ENCODE peak calls at places on chromosomes 2 and 18, in eight cellular contexts. K, D, B, I, M, H, C and W are unnamed samples.

GRCh38 chr2:188976545-188977268 is 2.5 kb downstream of the COL3A1 start:
- DNase-seq in K (peak; percentile 63), D (no peak), B (no peak), I (no peak), M (no peak), H (no peak), C (no peak), W (no peak)

GRCh38 chr2:232441147-232441651 is 14.8 kb upstream of the ALPI start:
- DNase-seq in K (no peak), D (no peak), B (no peak), I (peak; percentile 32), M (no peak), H (no peak), C (no peak), W (no peak)

GRCh38 chr18:45664824-45665763 is 49.8 kb downstream of the SLC14A2 start:
- DNase-seq in K (peak; percentile 40), D (peak; percentile 44), B (peak; percentile 66), I (peak; percentile 82), M (peak; percentile 46), H (peak; percentile 67), C (no peak), W (peak; percentile 80)

GRCh38 chr2:47165001-47165555 is 10.0 kb upstream of the STPG4 start:
- DNase-seq in K (no peak), D (no peak), B (no peak), I (no peak), M (no peak), H (no peak), C (no peak), W (no peak)

GRCh38 chr2:43058761-43059160 is 167.6 kb downstream of the ZFP36L2 start:
- DNase-seq in K (no peak), D (no peak), B (no peak), I (no peak), M (no peak), H (no peak), C (no peak), W (no peak)

GRCh38 chr18:48139427-48140347 is 209.2 kb upstream of the SMAD2 start:
- DNase-seq in K (no peak), D (no peak), B (no peak), I (no peak), M (no peak), H (no peak), C (no peak), W (no peak)

GRCh38 chr2:58427572-58428285 is 186.6 kb upstream of the FANCL start:
- DNase-seq in K (peak; percentile 5), D (no peak), B (no peak), I (peak; percentile 40), M (no peak), H (no peak), C (no peak), W (peak; percentile 27)

GRCh38 chr2:146874260-146874658 is 970.6 kb upstream of the ACVR2A start:
- DNase-seq in K (peak; percentile 20), D (no peak), B (no peak), I (no peak), M (no peak), H (no peak), C (no peak), W (no peak)

GRCh38 chr18:46821856-46822711 is 65.2 kb upstream of the ST8SIA5 start:
- DNase-seq in K (no peak), D (no peak), B (no peak), I (no peak), M (no peak), H (no peak), C (no peak), W (no peak)

GRCh38 chr2:74472945-74473258 is 422 bp upstream of the MRPL53 start:
- DNase-seq in K (no peak), D (no peak), B (no peak), I (no peak), M (no peak), H (no peak), C (no peak), W (no peak)

GRCh38 chr18:21458322-21458721 is 142.2 kb downstream of the ESCO1 start:
- DNase-seq in K (no peak), D (no peak), B (no peak), I (no peak), M (no peak), H (no peak), C (no peak), W (no peak)

GRCh38 chr2:88600038-88600465 is 27.2 kb downstream of the EIF2AK3 start:
- DNase-seq in K (peak; percentile 48), D (peak; percentile 5), B (peak; percentile 68), I (peak; percentile 46), M (peak; percentile 1), H (peak; percentile 48), C (peak; percentile 90), W (peak; percentile 73)

GRCh38 chr18:36176739-36177138 is 10.6 kb upstream of the MOCOS start:
- DNase-seq in K (no peak), D (no peak), B (no peak), I (no peak), M (no peak), H (no peak), C (no peak), W (no peak)